ENCODE peak calls at places on chromosomes 3 and 15, in five cellular contexts. One of them, this sample, is unnamed. For H3K4me1, the result is how much of the 10 kb centered on the place peaks cover.

GRCh38 chr15:66287461-66288055 is 5.8 kb upstream of the DIS3L start:
- DNase-seq in sigmoid colon: no peak
- DNase-seq in spleen: no peak
- DNase-seq in stomach: no peak
- DNase-seq in lower lobe of right lung: no peak
- DNase-seq in this sample: no peak

GRCh38 chr3:9067352-9067975 is 104.2 kb upstream of the RAD18 start:
- DNase-seq in sigmoid colon: peak
- DNase-seq in spleen: no peak
- DNase-seq in stomach: peak
- DNase-seq in lower lobe of right lung: no peak
- DNase-seq in this sample: no peak

GRCh38 chr3:156816091-156816793 is 9.9 kb upstream of the LEKR1 start:
- DNase-seq in sigmoid colon: peak
- DNase-seq in spleen: peak
- DNase-seq in stomach: peak
- DNase-seq in lower lobe of right lung: peak
- DNase-seq in this sample: no peak

GRCh38 chr3:65878831-65879230 is 159.9 kb downstream of the MAGI1 start:
- DNase-seq in sigmoid colon: no peak
- DNase-seq in spleen: no peak
- DNase-seq in stomach: no peak
- DNase-seq in lower lobe of right lung: no peak
- DNase-seq in this sample: no peak

GRCh38 chr15:69236505-69236904 is 62.2 kb upstream of the PAQR5 start:
- DNase-seq in sigmoid colon: no peak
- DNase-seq in spleen: no peak
- DNase-seq in stomach: no peak
- DNase-seq in lower lobe of right lung: no peak
- DNase-seq in this sample: peak

GRCh38 chr15:69997701-69998273 is 99.9 kb downstream of the TLE3 start:
- DNase-seq in sigmoid colon: no peak
- DNase-seq in spleen: peak
- DNase-seq in stomach: peak
- DNase-seq in lower lobe of right lung: peak
- DNase-seq in this sample: peak

GRCh38 chr3:71416868-71417267 is 166.7 kb downstream of the FOXP1 start:
- DNase-seq in sigmoid colon: no peak
- DNase-seq in spleen: peak
- DNase-seq in stomach: no peak
- DNase-seq in lower lobe of right lung: no peak
- DNase-seq in this sample: no peak

GRCh38 chr3:124272611-124273151 is 280.8 kb upstream of the ROPN1 start:
- DNase-seq in sigmoid colon: no peak
- DNase-seq in spleen: no peak
- DNase-seq in stomach: no peak
- DNase-seq in lower lobe of right lung: no peak
- DNase-seq in this sample: no peak

GRCh38 chr3:32522682-32523081 is 20.0 kb upstream of the CMTM6 start:
- DNase-seq in sigmoid colon: no peak
- DNase-seq in spleen: no peak
- DNase-seq in stomach: no peak
- DNase-seq in lower lobe of right lung: no peak
- DNase-seq in this sample: no peak

GRCh38 chr3:123169492-123169929 is 32.2 kb upstream of the SEC22A start:
- DNase-seq in sigmoid colon: no peak
- DNase-seq in spleen: no peak
- DNase-seq in stomach: peak
- DNase-seq in lower lobe of right lung: no peak
- DNase-seq in this sample: no peak

GRCh38 chr3:134054231-134054630 is 24.5 kb upstream of the SLCO2A1 start:
- DNase-seq in sigmoid colon: no peak
- DNase-seq in spleen: peak
- DNase-seq in stomach: no peak
- DNase-seq in lower lobe of right lung: no peak
- DNase-seq in this sample: no peak

GRCh38 chr3:187518616-187519015 is 150.4 kb downstream of the RTP4 start:
- DNase-seq in sigmoid colon: no peak
- DNase-seq in spleen: no peak
- DNase-seq in stomach: no peak
- DNase-seq in lower lobe of right lung: no peak
- DNase-seq in this sample: no peak

GRCh38 chr15:77584691-77585090 is 48.0 kb downstream of the LINGO1 start:
- DNase-seq in sigmoid colon: no peak
- DNase-seq in spleen: no peak
- DNase-seq in stomach: no peak
- DNase-seq in lower lobe of right lung: no peak
- DNase-seq in this sample: no peak

GRCh38 chr15:69722924-69723323 is 270.3 kb downstream of the RPLP1 start:
- DNase-seq in sigmoid colon: no peak
- DNase-seq in spleen: no peak
- DNase-seq in stomach: no peak
- DNase-seq in lower lobe of right lung: no peak
- DNase-seq in this sample: no peak

GRCh38 chr15:63365004-63365555 is 16.6 kb downstream of the CA12 start:
- DNase-seq in sigmoid colon: no peak
- DNase-seq in spleen: no peak
- DNase-seq in stomach: peak
- DNase-seq in lower lobe of right lung: no peak
- DNase-seq in this sample: no peak

GRCh38 chr3:13563911-13564310 is 15.0 kb downstream of the FBLN2 start:
- DNase-seq in sigmoid colon: no peak
- DNase-seq in spleen: no peak
- DNase-seq in stomach: no peak
- DNase-seq in lower lobe of right lung: no peak
- DNase-seq in this sample: no peak

GRCh38 chr3:126152931-126153694 is 27.3 kb downstream of the ALDH1L1 start:
- DNase-seq in sigmoid colon: peak
- DNase-seq in spleen: peak
- DNase-seq in stomach: no peak
- DNase-seq in lower lobe of right lung: peak
- DNase-seq in this sample: no peak

GRCh38 chr15:101675015-101675414 is 22.8 kb upstream of the TM2D3 start:
- DNase-seq in sigmoid colon: no peak
- DNase-seq in spleen: no peak
- DNase-seq in stomach: no peak
- DNase-seq in lower lobe of right lung: no peak
- DNase-seq in this sample: peak

GRCh38 chr3:176939022-176939817 is 258.1 kb downstream of the TBL1XR1 start:
- DNase-seq in sigmoid colon: no peak
- DNase-seq in spleen: no peak
- DNase-seq in stomach: peak
- DNase-seq in lower lobe of right lung: no peak
- DNase-seq in this sample: peak

GRCh38 chr3:155737844-155738460 is 6.9 kb downstream of the PLCH1 start:
- DNase-seq in sigmoid colon: no peak
- DNase-seq in spleen: no peak
- DNase-seq in stomach: peak
- DNase-seq in lower lobe of right lung: no peak
- DNase-seq in this sample: no peak

GRCh38 chr3:48564022-48564421 is 441 bp upstream of the UCN2 start:
- DNase-seq in sigmoid colon: peak
- DNase-seq in spleen: no peak
- DNase-seq in stomach: peak
- DNase-seq in lower lobe of right lung: peak
- DNase-seq in this sample: no peak

GRCh38 chr3:139533781-139534443 is 5.6 kb downstream of the RBP1 start:
- DNase-seq in sigmoid colon: no peak
- DNase-seq in spleen: no peak
- DNase-seq in stomach: no peak
- DNase-seq in lower lobe of right lung: no peak
- DNase-seq in this sample: no peak

GRCh38 chr3:166986000-166986399 is 394.1 kb downstream of the ZBBX start:
- DNase-seq in sigmoid colon: no peak
- DNase-seq in spleen: no peak
- DNase-seq in stomach: no peak
- DNase-seq in lower lobe of right lung: no peak
- DNase-seq in this sample: peak

GRCh38 chr3:181721369-181721768 is 9.6 kb downstream of the SOX2 start:
- DNase-seq in sigmoid colon: no peak
- DNase-seq in spleen: no peak
- DNase-seq in stomach: no peak
- DNase-seq in lower lobe of right lung: no peak
- DNase-seq in this sample: no peak

GRCh38 chr3:71393745-71394144 is 189.8 kb downstream of the FOXP1 start:
- DNase-seq in sigmoid colon: no peak
- DNase-seq in spleen: no peak
- DNase-seq in stomach: no peak
- DNase-seq in lower lobe of right lung: no peak
- DNase-seq in this sample: no peak

GRCh38 chr3:195075941-195076875 is 194.8 kb downstream of the XXYLT1 start:
- DNase-seq in sigmoid colon: peak
- DNase-seq in spleen: peak
- DNase-seq in stomach: no peak
- DNase-seq in lower lobe of right lung: peak
- DNase-seq in this sample: no peak

GRCh38 chr3:26750263-26750662 is 127.7 kb downstream of the LRRC3B start:
- DNase-seq in sigmoid colon: no peak
- DNase-seq in spleen: no peak
- DNase-seq in stomach: no peak
- DNase-seq in lower lobe of right lung: no peak
- DNase-seq in this sample: no peak

GRCh38 chr3:131349946-131350347 is 31.6 kb upstream of the NUDT16 start:
- DNase-seq in sigmoid colon: no peak
- DNase-seq in spleen: no peak
- DNase-seq in stomach: no peak
- DNase-seq in lower lobe of right lung: no peak
- DNase-seq in this sample: peak

GRCh38 chr15:59817834-59818233 is 128.7 kb upstream of the BNIP2 start:
- DNase-seq in sigmoid colon: no peak
- DNase-seq in spleen: no peak
- DNase-seq in stomach: no peak
- DNase-seq in lower lobe of right lung: no peak
- DNase-seq in this sample: no peak

GRCh38 chr15:77860101-77860691 is 217.3 kb downstream of the TBC1D2B start:
- DNase-seq in sigmoid colon: no peak
- DNase-seq in spleen: peak
- DNase-seq in stomach: no peak
- DNase-seq in lower lobe of right lung: peak
- DNase-seq in this sample: no peak

GRCh38 chr3:118187221-118187620 is 847.4 kb downstream of the IGSF11 start:
- DNase-seq in sigmoid colon: no peak
- DNase-seq in spleen: no peak
- DNase-seq in stomach: no peak
- DNase-seq in lower lobe of right lung: no peak
- DNase-seq in this sample: peak

GRCh38 chr15:40044717-40045571 is 6.0 kb upstream of the SRP14 start:
- DNase-seq in sigmoid colon: peak
- DNase-seq in spleen: peak
- DNase-seq in stomach: peak
- DNase-seq in lower lobe of right lung: peak
- DNase-seq in this sample: peak
- H3K4me1 ChIP-seq in sigmoid colon: under half
- H3K4me1 ChIP-seq in spleen: half or more
- H3K4me1 ChIP-seq in stomach: half or more
- H3K4me1 ChIP-seq in lower lobe of right lung: half or more
- H3K4me1 ChIP-seq in this sample: under half

GRCh38 chr3:3172627-3173026 is 6.9 kb downstream of the CRBN start:
- DNase-seq in sigmoid colon: no peak
- DNase-seq in spleen: no peak
- DNase-seq in stomach: no peak
- DNase-seq in lower lobe of right lung: no peak
- DNase-seq in this sample: no peak

GRCh38 chr3:3165241-3165640 is 14.2 kb downstream of the CRBN start:
- DNase-seq in sigmoid colon: no peak
- DNase-seq in spleen: no peak
- DNase-seq in stomach: no peak
- DNase-seq in lower lobe of right lung: no peak
- DNase-seq in this sample: no peak

GRCh38 chr3:3165650-3166049 is 13.8 kb downstream of the CRBN start:
- DNase-seq in sigmoid colon: no peak
- DNase-seq in spleen: no peak
- DNase-seq in stomach: no peak
- DNase-seq in lower lobe of right lung: no peak
- DNase-seq in this sample: no peak

DNA sequence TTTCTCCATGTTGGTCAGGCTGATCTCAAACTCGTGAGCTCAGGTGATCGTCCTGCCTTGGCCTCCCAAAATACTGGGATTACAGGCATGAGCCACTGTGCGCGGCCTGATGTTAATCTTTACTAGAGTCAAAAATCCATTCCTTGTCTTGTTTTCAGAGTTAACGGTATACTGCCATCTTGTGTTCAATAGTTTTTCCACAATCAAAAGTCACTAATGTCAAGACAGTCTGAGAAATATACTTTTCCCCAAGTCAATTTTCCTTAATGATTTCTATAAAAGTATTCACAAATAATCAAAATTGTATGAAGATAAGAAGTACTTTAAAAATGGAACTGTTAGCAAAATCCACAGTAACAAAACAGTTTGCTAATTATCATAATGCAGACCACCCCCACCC is 8.5 kb downstream of the CRBN start:
- DNase-seq in sigmoid colon: no peak
- DNase-seq in spleen: no peak
- DNase-seq in stomach: no peak
- DNase-seq in lower lobe of right lung: no peak
- DNase-seq in this sample: no peak
- TF ChIP-seq CTCF in sigmoid colon: no peak
- TF ChIP-seq CTCF in spleen: no peak
- TF ChIP-seq CTCF in stomach: no peak
- TF ChIP-seq CTCF in lower lobe of right lung: peak
- TF ChIP-seq CTCF in this sample: peak

GRCh38 chr15:71202712-71203111 is 87.4 kb downstream of the THSD4 start:
- DNase-seq in sigmoid colon: no peak
- DNase-seq in spleen: no peak
- DNase-seq in stomach: no peak
- DNase-seq in lower lobe of right lung: no peak
- DNase-seq in this sample: no peak
- H3K4me1 ChIP-seq in sigmoid colon: under half
- H3K4me1 ChIP-seq in spleen: under half
- H3K4me1 ChIP-seq in stomach: under half
- H3K4me1 ChIP-seq in lower lobe of right lung: under half
- H3K4me1 ChIP-seq in this sample: under half

DNA sequence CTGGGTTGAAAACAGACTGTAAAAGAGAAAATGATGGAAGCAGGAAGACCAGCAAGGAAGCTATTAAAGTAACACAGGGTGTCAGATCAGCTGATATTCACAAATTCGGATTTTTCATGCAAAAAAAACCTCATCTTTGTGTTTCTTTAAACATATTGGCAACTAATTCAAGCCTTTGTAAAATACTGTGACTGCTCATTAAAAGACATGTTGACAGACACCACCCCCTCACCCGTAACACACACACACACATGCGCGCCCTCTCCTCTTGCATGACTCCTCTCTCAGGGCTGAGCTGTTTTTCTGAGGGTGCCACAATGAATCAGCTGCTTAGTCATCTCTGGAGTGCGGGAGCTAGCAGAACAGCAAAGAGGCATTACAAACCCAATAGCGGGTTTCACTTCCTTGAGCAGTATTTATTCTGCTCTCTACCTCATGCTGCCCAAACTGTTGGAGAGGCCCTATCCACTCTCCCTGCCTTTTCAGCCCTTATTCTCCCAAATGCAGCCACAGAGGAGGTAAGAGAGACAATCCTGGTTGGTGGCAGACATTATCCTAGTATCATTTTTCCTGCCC is 35.8 kb upstream of the CCDC80 start:
- DNase-seq in sigmoid colon: peak
- DNase-seq in spleen: peak
- DNase-seq in stomach: peak
- DNase-seq in lower lobe of right lung: peak
- DNase-seq in this sample: peak
- TF ChIP-seq CTCF in sigmoid colon: no peak
- TF ChIP-seq CTCF in spleen: no peak
- TF ChIP-seq CTCF in stomach: no peak
- TF ChIP-seq CTCF in lower lobe of right lung: no peak
- TF ChIP-seq CTCF in this sample: no peak

GRCh38 chr15:65081270-65081669 is 4.7 kb downstream of the KBTBD13 start:
- DNase-seq in sigmoid colon: no peak
- DNase-seq in spleen: no peak
- DNase-seq in stomach: no peak
- DNase-seq in lower lobe of right lung: peak
- DNase-seq in this sample: no peak
- H3K4me1 ChIP-seq in sigmoid colon: half or more
- H3K4me1 ChIP-seq in spleen: under half
- H3K4me1 ChIP-seq in stomach: under half
- H3K4me1 ChIP-seq in lower lobe of right lung: half or more
- H3K4me1 ChIP-seq in this sample: under half

This sample was measured in foreskin keratinocyte.